ENCODE peak calls at places on chromosomes 1 and 21, in seven cellular contexts. W is A549, H is mucosa of descending colon, P is lung, G is astrocyte of the spinal cord, M is stomach, C is heart left ventricle. T is an unnamed sample.

GRCh38 chr1:169049258-169049936 is 57.1 kb upstream of the ATP1B1 start:
- DNase-seq in W (no peak), H (no peak), P (no peak), G (no peak), M (no peak), C (no peak), T (no peak)

GRCh38 chr1:113835686-113836290 is 23.5 kb upstream of the RSBN1 start:
- DNase-seq in W (peak), H (no peak), P (no peak), G (peak), M (no peak), C (no peak), T (peak)

GRCh38 chr1:167676916-167677848 is 44.6 kb upstream of the MPZL1 start:
- DNase-seq in W (no peak), H (no peak), P (no peak), G (no peak), M (no peak), C (no peak), T (no peak)

GRCh38 chr21:37751268-37751975 is 164.8 kb downstream of the KCNJ6 start:
- DNase-seq in W (no peak), H (no peak), P (no peak), G (peak), M (no peak), C (peak), T (no peak)

GRCh38 chr21:36504067-36505058 is 24.4 kb upstream of the CLDN14 start:
- DNase-seq in W (peak), H (no peak), P (no peak), G (peak), M (no peak), C (no peak), T (peak)

GRCh38 chr1:202586018-202586821 is 124.0 kb downstream of the SYT2 start:
- DNase-seq in W (no peak), H (no peak), P (no peak), G (peak), M (peak), C (peak), T (peak)

GRCh38 chr21:46187251-46187650 is 3.0 kb upstream of the SPATC1L start:
- DNase-seq in W (no peak), H (no peak), P (no peak), G (no peak), M (no peak), C (no peak), T (no peak)

GRCh38 chr1:53129891-53130597 is 12.4 kb downstream of the SLC1A7 start:
- DNase-seq in W (no peak), H (no peak), P (no peak), G (no peak), M (no peak), C (peak), T (no peak)

GRCh38 chr1:157371826-157372225 is 180.5 kb downstream of the FCRL5 start:
- DNase-seq in W (no peak), H (no peak), P (no peak), G (no peak), M (no peak), C (no peak), T (no peak)

GRCh38 chr1:29501227-29501976 is 265.1 kb downstream of the PTPRU start:
- DNase-seq in W (no peak), H (no peak), P (no peak), G (no peak), M (no peak), C (no peak), T (no peak)

GRCh38 chr1:14820320-14821085 is 222.0 kb downstream of the KAZN start:
- DNase-seq in W (no peak), H (no peak), P (no peak), G (no peak), M (no peak), C (no peak), T (no peak)

GRCh38 chr1:18294437-18295176 is 186.1 kb upstream of the KLHDC7A start:
- DNase-seq in W (no peak), H (no peak), P (no peak), G (no peak), M (no peak), C (no peak), T (no peak)

GRCh38 chr1:226874579-226875425 is 4.4 kb downstream of the PSEN2 start:
- DNase-seq in W (no peak), H (no peak), P (no peak), G (no peak), M (no peak), C (no peak), T (no peak)

GRCh38 chr1:51624851-51625250 is 8.0 kb downstream of the OSBPL9 start:
- DNase-seq in W (no peak), H (no peak), P (no peak), G (no peak), M (no peak), C (no peak), T (no peak)

GRCh38 chr1:219174672-219175564 is 1.2 kb downstream of the LYPLAL1 start:
- DNase-seq in W (no peak), H (no peak), P (peak), G (peak), M (no peak), C (no peak), T (peak)

GRCh38 chr1:200316148-200316803 is 93.6 kb downstream of the ZNF281 start:
- DNase-seq in W (no peak), H (no peak), P (no peak), G (no peak), M (no peak), C (no peak), T (no peak)

DNA sequence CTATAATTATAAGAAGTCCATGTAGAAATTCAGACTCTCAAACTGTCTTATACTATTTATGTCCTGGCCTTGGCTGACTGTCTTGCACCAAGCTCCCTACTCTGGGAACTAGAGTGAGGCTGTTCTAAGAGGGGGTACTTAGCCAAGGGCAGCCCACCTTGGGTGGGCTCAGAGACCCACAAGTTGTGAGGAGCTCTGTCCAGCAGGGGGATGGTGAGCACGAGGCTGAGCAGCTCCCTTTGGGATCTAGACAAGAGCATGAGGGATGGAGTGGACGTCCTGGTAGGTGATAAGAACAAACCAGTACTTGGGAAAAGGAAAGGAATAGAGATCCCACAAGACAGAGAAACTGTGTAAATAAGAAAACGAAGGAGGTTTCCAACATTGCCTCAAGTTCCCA is 127.1 kb upstream of the SLC44A3 start:
- DNase-seq in W (no peak), H (no peak), P (no peak), G (no peak), M (no peak), C (no peak), T (no peak)
- TF ChIP-seq CTCF in W (no peak), H (no peak), P (no peak), G (peak), M (no peak), C (no peak), T (no peak)

DNA sequence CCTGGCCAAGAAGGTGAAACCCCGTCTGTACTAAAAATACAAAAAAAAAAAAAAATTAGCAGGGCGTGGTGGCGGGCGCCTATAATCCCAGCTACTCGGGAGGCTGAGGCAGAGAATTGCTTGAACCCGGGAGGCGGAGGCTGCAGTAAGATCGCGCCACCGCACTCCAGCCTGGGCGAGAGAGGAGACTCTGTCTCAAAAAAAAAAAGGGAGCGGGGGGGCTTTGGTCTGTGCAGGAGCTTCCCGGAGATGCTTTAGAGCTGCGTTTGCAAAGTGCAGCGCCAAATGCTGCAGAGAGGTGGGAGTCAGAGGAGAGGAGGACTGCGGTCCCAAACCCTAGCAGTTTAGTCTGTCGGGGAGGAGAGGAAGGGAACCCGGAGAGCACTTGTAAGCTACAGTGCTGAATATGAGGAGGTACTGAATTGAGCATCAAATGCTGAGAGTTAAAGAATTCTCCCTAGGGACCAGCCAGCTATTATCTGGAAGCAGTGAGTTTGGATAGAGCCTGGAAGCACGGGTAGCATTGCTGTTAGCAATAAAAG is 569 bp downstream of the FALEC start:
- DNase-seq in W (no peak), H (no peak), P (no peak), G (peak), M (no peak), C (no peak), T (no peak)
- H3K4me3 ChIP-seq in W (peak), H (no peak), P (peak), G (peak), M (peak), C (peak), T (peak)

DNA sequence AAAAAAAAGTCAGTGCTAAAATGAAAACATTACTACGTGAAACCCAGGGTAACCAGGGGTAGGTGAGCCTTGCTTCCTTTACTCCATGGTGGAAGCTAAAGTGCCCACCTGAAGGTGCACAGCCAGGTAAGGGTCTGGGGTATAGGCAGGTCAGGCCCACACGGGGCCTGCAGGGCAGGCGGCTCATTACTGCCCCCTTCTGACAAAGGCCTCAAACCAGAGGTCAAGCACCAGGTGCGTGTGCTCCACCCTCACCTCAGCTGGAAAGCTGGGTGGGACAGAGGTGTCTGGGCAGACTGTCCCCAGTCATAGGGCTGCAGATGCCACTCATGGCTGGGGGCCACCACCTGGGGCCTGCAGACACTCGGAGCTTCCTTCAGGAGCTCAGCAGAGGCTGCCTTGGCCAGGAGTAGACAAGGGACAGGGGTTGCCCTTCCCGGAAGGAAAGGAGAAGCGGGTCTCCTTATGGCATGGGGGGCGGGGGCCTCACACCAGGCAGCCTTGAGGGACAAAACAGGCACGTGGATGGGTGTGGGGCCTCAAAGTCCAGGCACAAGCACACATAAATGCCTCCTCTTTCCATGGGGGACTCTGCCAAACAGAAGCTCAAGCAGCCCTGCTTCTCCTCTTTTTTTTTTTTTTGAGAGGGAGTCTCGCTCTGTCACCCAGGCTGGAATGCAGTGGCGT is 36.2 kb downstream of the ACOT7 start:
- DNase-seq in W (no peak), H (no peak), P (no peak), G (no peak), M (no peak), C (peak), T (no peak)
- TF ChIP-seq CTCF in W (no peak), H (peak), P (no peak), G (peak), M (no peak), C (no peak), T (no peak)

GRCh38 chr1:2414297-2414958 is 2.1 kb upstream of the PEX10 start:
- DNase-seq in W (peak), H (peak), P (peak), G (peak), M (peak), C (peak), T (peak)
- H3K4me3 ChIP-seq in W (peak), H (no peak), P (no peak), G (no peak), M (no peak), C (no peak), T (no peak)

DNA sequence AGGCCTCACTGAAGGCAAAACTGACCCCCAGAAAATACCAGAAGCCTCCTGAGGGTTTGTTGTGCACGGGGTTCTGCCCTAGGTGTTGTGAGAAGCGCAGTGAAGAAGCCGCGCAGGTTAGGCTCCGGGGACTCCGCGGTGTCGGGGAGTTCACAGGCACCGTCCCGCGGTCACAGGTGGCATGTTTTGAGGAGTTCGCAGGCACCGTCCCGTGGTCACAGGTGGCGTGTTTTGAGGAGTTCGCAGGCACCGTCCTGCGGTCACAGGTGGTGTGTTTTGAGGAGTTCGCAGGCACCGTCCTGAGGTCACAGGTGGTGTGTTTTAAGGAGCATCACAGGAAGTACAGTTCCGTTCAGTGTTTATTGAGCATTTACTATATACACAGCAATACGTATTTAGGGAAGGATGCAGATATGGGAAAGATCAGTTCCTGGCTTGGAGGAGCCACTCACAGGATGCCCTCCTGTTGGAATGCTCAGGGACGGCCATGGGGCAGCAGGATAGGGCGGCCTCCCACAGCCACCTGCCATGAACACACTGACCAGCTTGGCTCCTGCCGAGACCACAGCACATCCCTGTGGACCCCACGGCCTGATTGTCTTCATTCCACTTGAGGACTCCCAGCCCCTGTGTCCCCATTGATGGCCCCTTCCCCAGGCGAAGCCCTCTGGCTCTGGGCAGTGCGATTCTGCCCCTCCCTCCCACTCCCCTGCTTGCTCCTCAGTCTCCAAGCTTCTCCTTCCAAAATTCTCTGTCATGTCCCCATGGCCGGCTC is 86.0 kb upstream of the VAMP3 start:
- DNase-seq in W (no peak), H (peak), P (no peak), G (no peak), M (no peak), C (peak), T (no peak)
- TF ChIP-seq CTCF in W (no peak), H (no peak), P (no peak), G (no peak), M (no peak), C (no peak), T (no peak)

GRCh38 chr1:92975551-92976232 is 14.4 kb upstream of the DIPK1A start:
- DNase-seq in W (no peak), H (no peak), P (no peak), G (no peak), M (no peak), C (no peak), T (no peak)
- H3K4me3 ChIP-seq in W (no peak), H (no peak), P (no peak), G (no peak), M (no peak), C (no peak), T (no peak)

GRCh38 chr1:224700915-224701531 is 84.9 kb downstream of the CNIH3 start:
- DNase-seq in W (peak), H (no peak), P (no peak), G (no peak), M (no peak), C (no peak), T (no peak)

GRCh38 chr1:224705578-224705977 is 89.5 kb downstream of the CNIH3 start:
- DNase-seq in W (no peak), H (no peak), P (no peak), G (no peak), M (no peak), C (no peak), T (no peak)

GRCh38 chr1:224704409-224704735 is 88.3 kb downstream of the CNIH3 start:
- DNase-seq in W (no peak), H (no peak), P (no peak), G (no peak), M (no peak), C (no peak), T (no peak)

GRCh38 chr1:224707849-224708725 is 92.0 kb downstream of the CNIH3 start:
- DNase-seq in W (no peak), H (no peak), P (no peak), G (peak), M (no peak), C (no peak), T (peak)

GRCh38 chr1:224703702-224704408 is 87.7 kb downstream of the CNIH3 start:
- DNase-seq in W (no peak), H (no peak), P (no peak), G (no peak), M (no peak), C (no peak), T (no peak)
- TF ChIP-seq CTCF in W (no peak), H (no peak), P (no peak), G (no peak), M (no peak), C (no peak), T (no peak)

GRCh38 chr1:22141948-22142314 is 966 bp downstream of the WNT4 start:
- DNase-seq in W (no peak), H (no peak), P (no peak), G (no peak), M (no peak), C (no peak), T (peak)
- H3K4me3 ChIP-seq in W (peak), H (no peak), P (no peak), G (peak), M (peak), C (no peak), T (peak)

DNA sequence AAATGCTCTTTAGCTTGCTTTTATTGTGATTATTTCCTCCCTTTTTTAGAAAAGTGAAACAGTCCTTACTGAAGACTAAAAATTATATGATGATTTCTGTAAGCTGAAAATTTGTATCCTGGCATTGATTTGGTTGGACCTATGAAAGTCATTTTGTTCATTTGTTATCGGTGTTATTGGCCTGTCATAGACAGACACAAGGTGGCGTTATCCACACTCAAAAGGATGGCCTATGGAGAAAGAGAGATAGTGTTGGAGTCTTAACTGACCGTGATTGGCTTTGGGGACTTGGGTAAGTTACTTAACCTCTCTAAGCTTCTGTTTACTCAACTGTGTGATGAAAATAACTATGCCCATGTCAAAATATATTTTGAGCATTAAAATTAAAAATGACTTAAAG is 203.6 kb upstream of the CHODL start:
- DNase-seq in W (peak), H (no peak), P (no peak), G (peak), M (no peak), C (no peak), T (no peak)
- TF ChIP-seq CTCF in W (no peak), H (no peak), P (peak), G (peak), M (no peak), C (peak), T (no peak)

GRCh38 chr1:198595765-198596164 is 43.1 kb upstream of the PTPRC start:
- DNase-seq in W (no peak), H (no peak), P (no peak), G (no peak), M (no peak), C (no peak), T (no peak)

GRCh38 chr1:198599749-198600148 is 39.1 kb upstream of the PTPRC start:
- DNase-seq in W (no peak), H (no peak), P (no peak), G (no peak), M (no peak), C (no peak), T (no peak)

GRCh38 chr1:198597690-198598430 is 41.0 kb upstream of the PTPRC start:
- DNase-seq in W (no peak), H (no peak), P (no peak), G (no peak), M (no peak), C (no peak), T (no peak)

GRCh38 chr1:198600906-198601305 is 37.9 kb upstream of the PTPRC start:
- DNase-seq in W (no peak), H (no peak), P (no peak), G (no peak), M (no peak), C (no peak), T (no peak)

GRCh38 chr1:198598796-198599321 is 40.0 kb upstream of the PTPRC start:
- DNase-seq in W (no peak), H (no peak), P (no peak), G (no peak), M (no peak), C (no peak), T (no peak)
- H3K4me3 ChIP-seq in W (no peak), H (no peak), P (no peak), G (no peak), M (no peak), C (no peak), T (no peak)